ENCODE peak calls at places on chromosomes 1 and 21, in four cellular contexts. T is upper lobe of left lung, G is endodermal cell, U is HCT116. W is an unnamed sample. For H3K4me1, the result is how much of the 10 kb centered on the place peaks cover.

GRCh38 chr1:213399695-213400094 is 348.7 kb downstream of the RPS6KC1 start:
- DNase-seq in G (no peak), U (no peak), T (no peak), W (no peak)

GRCh38 chr1:85502625-85503083 is 37.7 kb upstream of the DDAH1 start:
- DNase-seq in U (peak), G (peak), T (peak), W (no peak)

GRCh38 chr1:106022312-106022902 is 1034.1 kb upstream of the PRMT6 start:
- DNase-seq in G (no peak), U (no peak), T (no peak), W (no peak)

GRCh38 chr21:41444703-41445464 is 18.8 kb downstream of the MX1 start:
- DNase-seq in G (no peak), T (no peak), U (no peak), W (no peak)

GRCh38 chr1:234608720-234609527 is 1.1 kb downstream of the IRF2BP2 start:
- DNase-seq in G (peak), T (peak), U (no peak), W (peak)

GRCh38 chr1:186765446-186765845 is 63.3 kb upstream of the PLA2G4A start:
- DNase-seq in G (no peak), T (no peak), U (no peak), W (no peak)

GRCh38 chr21:33036430-33037162 is 10.9 kb downstream of the OLIG2 start:
- DNase-seq in T (peak), U (no peak), G (peak), W (no peak)

GRCh38 chr1:236762410-236762809 is 32.7 kb upstream of the MTR start:
- DNase-seq in T (no peak), G (no peak), U (no peak), W (no peak)

GRCh38 chr1:234490789-234491479 is 12.0 kb upstream of the TARBP1 start:
- DNase-seq in G (peak), U (no peak), T (no peak), W (no peak)

GRCh38 chr1:22107126-22107525 is 35.8 kb downstream of the WNT4 start:
- DNase-seq in T (no peak), G (peak), U (no peak), W (no peak)

GRCh38 chr21:35508389-35508888 is 459.3 kb upstream of the RUNX1 start:
- DNase-seq in T (peak), U (peak), G (peak), W (peak)

GRCh38 chr1:214660900-214661299 is 57.9 kb downstream of the CENPF start:
- DNase-seq in G (peak), U (no peak), T (no peak), W (peak)

GRCh38 chr1:145999321-146000024 is 3.1 kb upstream of the TXNIP start:
- DNase-seq in T (peak), G (peak), U (no peak), W (peak)

GRCh38 chr1:228794810-228795209 is 59.5 kb downstream of the RHOU start:
- DNase-seq in G (peak), T (no peak), U (no peak), W (no peak)

GRCh38 chr1:40352126-40352525 is 21.4 kb upstream of the SMAP2 start:
- DNase-seq in U (no peak), T (no peak), G (no peak), W (no peak)

GRCh38 chr1:80769351-80769750 is 1031.4 kb upstream of the ADGRL2 start:
- DNase-seq in G (no peak), U (no peak), T (no peak), W (no peak)

GRCh38 chr1:227561303-227561702 is 2.1 kb upstream of the ZNF678 start:
- DNase-seq in T (no peak), U (no peak), G (no peak), W (no peak)

GRCh38 chr1:156638189-156638588 is 3.7 kb upstream of the BCAN start:
- DNase-seq in U (no peak), G (peak), T (no peak), W (no peak)

GRCh38 chr21:16324630-16325029 is 594.8 kb downstream of the USP25 start:
- DNase-seq in T (no peak), U (no peak), G (no peak), W (no peak)

GRCh38 chr1:30569384-30569783 is 154.0 kb downstream of the MATN1 start:
- DNase-seq in G (no peak), T (no peak), U (peak), W (no peak)

GRCh38 chr1:8886589-8886988 is 8.1 kb upstream of the ENO1 start:
- DNase-seq in U (no peak), G (no peak), T (no peak), W (no peak)

GRCh38 chr1:8879348-8880067 is 1.0 kb upstream of the ENO1 start:
- DNase-seq in U (no peak), T (no peak), G (no peak), W (no peak)

GRCh38 chr1:8880068-8880676 is 1.7 kb upstream of the ENO1 start:
- DNase-seq in G (peak), T (peak), U (no peak), W (no peak)

GRCh38 chr1:8878448-8879347 is at the start of gene ENO1:
- DNase-seq in G (peak), U (peak), T (peak), W (peak)

DNA sequence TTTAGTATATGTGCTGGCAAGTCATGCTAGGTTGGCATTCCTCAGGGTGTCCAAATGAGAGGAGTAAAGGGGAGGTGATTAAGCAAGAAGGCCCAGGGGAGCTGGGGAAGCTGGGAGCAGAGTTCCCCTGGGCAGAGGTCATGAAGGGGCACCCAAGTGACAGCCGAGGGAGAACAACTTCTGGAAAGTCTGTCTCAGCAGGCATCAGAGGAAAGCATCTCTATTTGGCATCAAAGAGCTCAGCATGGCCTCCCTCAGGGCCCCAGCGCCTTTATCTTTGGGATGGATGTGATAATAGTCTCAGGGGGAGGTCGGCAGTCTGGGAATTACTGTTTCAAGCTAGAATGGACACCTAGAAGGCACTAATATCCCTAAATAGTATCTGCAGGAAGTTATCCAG is 5.0 kb upstream of the ENO1 start:
- DNase-seq in T (no peak), U (no peak), G (peak), W (no peak)
- H3K27ac ChIP-seq in T (no peak), U (no peak), G (no peak), W (no peak)

DNA sequence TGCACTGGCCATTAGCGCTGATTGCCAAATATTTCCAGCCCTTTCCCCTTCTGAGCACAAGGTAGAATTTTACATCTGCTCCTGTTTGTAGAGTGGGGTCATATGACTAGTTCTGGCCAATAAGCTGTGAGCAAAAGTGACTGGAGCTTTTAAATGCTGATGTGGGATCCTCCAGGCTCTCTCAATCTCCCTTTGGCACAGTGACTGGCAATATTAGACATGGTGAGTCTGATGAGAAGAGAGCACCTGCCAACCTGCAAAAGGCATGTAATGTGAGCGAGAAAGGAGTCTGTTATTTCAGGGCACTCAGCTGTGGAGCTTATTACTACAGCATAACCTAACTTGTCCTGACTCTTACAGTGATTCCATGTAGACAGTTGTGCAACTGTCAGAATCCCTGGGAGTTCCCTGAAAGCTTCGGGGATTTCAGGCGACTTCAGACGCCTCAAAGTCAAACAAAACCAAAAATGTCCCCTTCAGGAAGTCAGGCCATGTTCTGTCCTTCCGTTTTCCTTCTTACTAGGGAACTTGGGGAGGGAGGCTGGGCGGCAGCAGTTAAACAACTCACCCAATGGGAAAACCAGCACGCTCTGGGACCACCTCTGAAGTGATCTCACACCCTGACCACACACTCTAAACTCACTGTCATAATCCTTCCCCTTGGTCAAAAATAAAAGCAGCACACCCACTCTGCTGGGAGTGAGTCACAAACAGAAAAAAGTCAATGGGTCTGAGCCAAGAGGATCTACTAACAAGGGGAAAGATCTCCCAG is 3.6 kb upstream of the RASSF5 start:
- DNase-seq in U (peak), T (peak), G (no peak), W (peak)
- H3K4me1 ChIP-seq in U (under half), T (half or more), G (under half), W (under half)

DNA sequence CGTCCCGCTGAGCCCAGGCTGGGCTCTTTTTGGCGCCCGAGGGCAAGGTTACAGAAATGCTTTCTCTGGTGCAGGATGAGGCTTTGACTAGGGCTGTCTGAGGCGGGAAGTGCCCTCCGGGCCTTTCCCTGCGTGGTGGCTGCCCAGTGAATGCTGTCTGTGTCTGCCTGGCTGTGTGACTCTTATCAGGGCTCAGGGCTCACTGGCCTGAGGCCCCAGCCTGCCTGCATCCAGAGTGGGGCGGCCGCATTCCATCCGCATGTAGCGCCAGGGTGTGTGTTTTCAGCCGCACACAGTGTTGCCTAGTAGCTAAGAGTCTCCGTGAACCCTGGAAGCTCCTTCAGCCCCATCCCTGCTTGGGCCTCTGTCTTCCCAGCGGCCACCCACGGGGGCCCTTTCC is 59.1 kb downstream of the FAAP20 start:
- DNase-seq in G (no peak), T (peak), U (no peak), W (peak)
- TF ChIP-seq CTCF in G (no peak), T (no peak), U (no peak), W (no peak)

GRCh38 chr21:45318556-45319341 is 31.1 kb upstream of the POFUT2 start:
- DNase-seq in G (peak), T (peak), U (peak), W (peak)

GRCh38 chr21:45319461-45320211 is 31.9 kb upstream of the POFUT2 start:
- DNase-seq in T (no peak), G (peak), U (no peak), W (peak)

GRCh38 chr21:45317401-45318145 is 29.9 kb upstream of the POFUT2 start:
- DNase-seq in U (peak), T (no peak), G (peak), W (no peak)

GRCh38 chr21:45318146-45318555 is 30.5 kb upstream of the POFUT2 start:
- DNase-seq in G (no peak), U (no peak), T (no peak), W (peak)

DNA sequence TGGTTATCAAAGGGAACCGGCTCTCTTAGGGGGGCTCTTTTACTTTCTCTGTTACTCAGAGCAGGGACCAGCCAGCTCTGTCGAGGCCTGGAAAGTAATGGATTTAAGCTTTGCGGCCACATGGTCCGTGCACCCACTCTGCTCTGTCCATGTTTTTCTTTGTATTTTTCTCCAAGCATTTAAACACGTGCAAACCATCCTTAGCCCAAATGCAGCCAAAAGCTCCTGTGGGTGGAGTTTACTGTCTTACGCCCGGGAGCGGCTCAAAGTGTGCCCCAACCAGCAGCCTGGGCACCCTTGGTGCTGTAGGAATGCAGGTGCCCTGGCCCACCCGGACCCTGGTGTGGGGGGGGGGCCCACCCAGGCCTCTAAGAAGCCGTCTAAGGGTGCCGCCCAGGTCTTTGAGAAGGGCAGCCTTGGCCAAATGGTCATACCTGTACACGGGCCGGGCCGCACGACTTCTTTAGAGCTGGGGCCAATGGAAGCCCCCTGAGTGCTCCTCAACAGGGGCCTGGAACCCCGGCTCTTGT is 29.2 kb upstream of the POFUT2 start:
- DNase-seq in T (no peak), U (no peak), G (no peak), W (peak)
- H3K27ac ChIP-seq in T (peak), U (no peak), G (no peak), W (no peak)

GRCh38 chr1:162074548-162074947 is 5.1 kb downstream of the NOS1AP start:
- DNase-seq in G (no peak), T (no peak), U (peak), W (no peak)
- H3K4me1 ChIP-seq in G (under half), T (under half), U (half or more), W (under half)

GRCh38 chr1:155070721-155071556 is 7.4 kb downstream of the EFNA4 start:
- DNase-seq in U (no peak), G (peak), T (peak), W (peak)
- TF ChIP-seq CTCF in U (peak), G (peak), T (peak), W (peak)

GRCh38 chr1:216325336-216325735 is 97.9 kb downstream of the USH2A start:
- DNase-seq in U (no peak), G (no peak), T (no peak), W (no peak)

GRCh38 chr1:216325946-216326345 is 97.3 kb downstream of the USH2A start:
- DNase-seq in T (no peak), U (no peak), G (no peak), W (no peak)

GRCh38 chr1:216323344-216323743 is 99.9 kb downstream of the USH2A start:
- DNase-seq in G (no peak), U (no peak), T (no peak), W (no peak)
- H3K27ac ChIP-seq in G (no peak), U (no peak), T (no peak), W (no peak)

GRCh38 chr1:153962088-153963029 is 978 bp downstream of the SLC39A1 start:
- DNase-seq in U (no peak), T (peak), G (peak), W (peak)
- H3K4me1 ChIP-seq in U (under half), T (half or more), G (under half), W (under half)

GRCh38 chr1:27137544-27138075 is 17.3 kb downstream of the SLC9A1 start:
- DNase-seq in T (peak), U (no peak), G (no peak), W (peak)

GRCh38 chr1:27138368-27138767 is 16.6 kb downstream of the SLC9A1 start:
- DNase-seq in T (no peak), U (no peak), G (no peak), W (peak)

GRCh38 chr1:27141266-27142003 is 13.5 kb downstream of the SLC9A1 start:
- DNase-seq in T (peak), U (no peak), G (peak), W (peak)

GRCh38 chr1:27138927-27139326 is 16.0 kb downstream of the SLC9A1 start:
- DNase-seq in U (no peak), G (no peak), T (no peak), W (no peak)

DNA sequence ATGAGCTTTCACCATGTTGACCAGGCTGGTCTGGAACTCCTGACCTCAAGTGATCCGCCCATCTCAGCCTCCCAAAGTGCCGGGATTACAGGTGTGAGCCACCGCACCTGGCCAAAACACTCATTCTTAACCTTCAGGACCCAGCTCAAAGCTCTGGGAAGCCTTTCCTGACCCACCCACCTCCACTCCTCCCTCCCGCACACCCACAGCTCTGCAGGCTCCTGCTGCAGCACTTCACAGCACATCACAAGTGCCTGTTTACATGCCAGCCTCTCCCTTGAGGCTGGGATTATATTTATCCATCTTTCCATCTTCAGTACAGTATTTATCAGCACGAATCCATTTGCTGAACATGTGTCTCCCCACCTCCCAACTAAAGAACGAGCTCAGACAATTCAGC is 14.9 kb downstream of the SLC9A1 start:
- DNase-seq in G (no peak), T (no peak), U (no peak), W (no peak)
- TF ChIP-seq CTCF in G (no peak), T (no peak), U (no peak), W (no peak)